ENCODE peak calls at places on chromosomes 2 and 18, in eight cellular contexts. F, O, Q, E, K, B, S and X are unnamed samples.

GRCh38 chr2:187224989-187225388 is 223.1 kb downstream of the CALCRL start:
- DNase-seq in K (no peak), F (no peak), E (no peak), S (no peak), B (no peak), O (no peak), Q (no peak), X (no peak)

GRCh38 chr2:80303006-80303741 is 1.4 kb downstream of the LRRTM1 start:
- DNase-seq in B (no peak), K (no peak), S (no peak), E (peak; percentile 11), Q (no peak), O (no peak), F (no peak), X (no peak)

GRCh38 chr2:86056935-86057334 is 48.8 kb downstream of the POLR1A start:
- DNase-seq in Q (no peak), O (no peak), E (no peak), K (no peak), S (no peak), B (no peak), F (no peak), X (no peak)

GRCh38 chr2:101823849-101824248 is 126.3 kb downstream of the MAP4K4 start:
- DNase-seq in Q (no peak), E (no peak), O (no peak), B (no peak), K (no peak), F (no peak), S (no peak), X (no peak)

GRCh38 chr18:10745232-10745631 is 219.4 kb downstream of the NAPG start:
- DNase-seq in B (no peak), F (no peak), S (no peak), K (no peak), Q (no peak), O (no peak), E (no peak), X (no peak)

GRCh38 chr2:219059725-219060682 is 717 bp downstream of the IHH start:
- DNase-seq in F (no peak), Q (no peak), O (no peak), S (peak; percentile 31), K (no peak), E (no peak), B (no peak), X (no peak)

GRCh38 chr2:191051825-191052778 is 38.1 kb upstream of the STAT1 start:
- DNase-seq in O (no peak), S (peak; percentile 13), F (peak; percentile 61), E (peak; percentile 56), K (peak; percentile 44), B (peak; percentile 59), Q (no peak), X (peak; percentile 66)

GRCh38 chr2:17976871-17977746 is 98.6 kb downstream of the KCNS3 start:
- DNase-seq in E (no peak), O (no peak), F (no peak), Q (no peak), S (no peak), B (no peak), K (no peak), X (no peak)

GRCh38 chr2:196899976-196900375 is 26.5 kb downstream of the PGAP1 start:
- DNase-seq in E (no peak), O (no peak), Q (no peak), F (no peak), K (no peak), B (no peak), S (no peak), X (no peak)

GRCh38 chr18:75827781-75828274 is 400.3 kb upstream of the SMIM21 start:
- DNase-seq in F (no peak), K (no peak), E (no peak), B (no peak), O (no peak), Q (no peak), S (no peak), X (no peak)

GRCh38 chr18:3250237-3251107 is 2.9 kb downstream of the MYL12A start:
- DNase-seq in B (peak; percentile 22), E (no peak), S (no peak), F (no peak), Q (no peak), O (no peak), K (no peak), X (peak; percentile 21)

GRCh38 chr2:179605341-179605740 is 256.1 kb downstream of the ZNF385B start:
- DNase-seq in E (no peak), S (no peak), Q (no peak), F (no peak), K (no peak), B (no peak), O (no peak), X (no peak)

GRCh38 chr2:126893606-126894005 is 5.1 kb upstream of the TEX51 start:
- DNase-seq in K (no peak), B (no peak), Q (no peak), S (no peak), F (no peak), E (no peak), O (no peak), X (no peak)

GRCh38 chr2:12381543-12382323 is 335.0 kb upstream of the TRIB2 start:
- DNase-seq in F (no peak), O (no peak), B (no peak), K (no peak), Q (no peak), E (no peak), S (no peak), X (no peak)

GRCh38 chr2:168490916-168491605 is 35.0 kb downstream of the CERS6 start:
- DNase-seq in E (no peak), Q (no peak), K (no peak), B (peak; percentile 90), O (no peak), S (no peak), F (no peak), X (no peak)